ENCODE peak calls at places on chromosomes 5 and 9, in ten cellular contexts. N, S, A, F, U, L, T, D, Y and O are unnamed samples.

GRCh38 chr9:36772449-36773370 is 200.0 kb downstream of the MELK start:
- DNase-seq in N (peak; percentile 61), U (peak; percentile 43), A (no peak), D (peak; percentile 27), F (no peak), Y (no peak), L (no peak), S (no peak), T (no peak), O (no peak)

GRCh38 chr9:4475301-4475700 is 15.0 kb upstream of the SLC1A1 start:
- DNase-seq in U (no peak), L (no peak), N (no peak), S (peak; percentile 28), F (no peak), D (no peak), A (no peak), Y (no peak), T (no peak), O (no peak)

GRCh38 chr9:113274474-113275146 is 762 bp downstream of the CDC26 start:
- DNase-seq in N (peak; percentile 20), A (peak; percentile 46), S (peak; percentile 64), L (peak; percentile 40), D (peak; percentile 84), Y (no peak), T (no peak), F (no peak), U (peak; percentile 74), O (peak; percentile 18)

GRCh38 chr9:2559212-2560152 is 62.1 kb upstream of the VLDLR start:
- DNase-seq in F (no peak), Y (no peak), A (peak; percentile 68), U (no peak), D (peak; percentile 82), L (no peak), S (peak; percentile 80), N (no peak), T (peak; percentile 95), O (no peak)

GRCh38 chr5:59164041-59164830 is 581.4 kb downstream of the RAB3C start:
- DNase-seq in A (no peak), S (peak; percentile 31), N (no peak), L (no peak), F (no peak), T (no peak), U (no peak), D (peak; percentile 45), Y (no peak), O (no peak)

GRCh38 chr5:132000677-132001453 is 10.6 kb downstream of the ACSL6 start:
- DNase-seq in N (no peak), T (peak; percentile 10), A (no peak), L (no peak), D (no peak), S (no peak), Y (no peak), U (no peak), F (peak; percentile 68), O (peak; percentile 44)

GRCh38 chr9:131423171-131423581 is 29.3 kb downstream of the PRRC2B start:
- DNase-seq in T (peak; percentile 60), Y (no peak), U (peak; percentile 71), F (no peak), A (peak; percentile 72), L (no peak), S (peak; percentile 79), N (peak; percentile 47), D (peak; percentile 93), O (no peak)

GRCh38 chr5:1176473-1177391 is 24.7 kb upstream of the SLC6A19 start:
- DNase-seq in L (no peak), N (no peak), D (no peak), Y (peak; percentile 88), U (peak; percentile 94), T (peak; percentile 22), S (no peak), F (no peak), A (peak; percentile 53), O (no peak)

GRCh38 chr5:153584561-153585359 is 94.3 kb downstream of the GRIA1 start:
- DNase-seq in F (no peak), L (no peak), T (no peak), S (peak; percentile 25), U (no peak), N (no peak), D (no peak), Y (no peak), A (no peak), O (no peak)

GRCh38 chr9:93585259-93585658 is 8.9 kb downstream of the PHF2 start:
- DNase-seq in F (peak; percentile 42), A (no peak), T (no peak), L (no peak), N (no peak), S (no peak), Y (peak; percentile 62), D (no peak), U (peak; percentile 13), O (no peak)

GRCh38 chr9:100525563-100525962 is 52.3 kb upstream of the CAVIN4 start:
- DNase-seq in U (no peak), Y (no peak), S (no peak), N (no peak), F (no peak), A (no peak), T (no peak), L (no peak), D (peak; percentile 14), O (no peak)

GRCh38 chr5:170732685-170733084 is 50.8 kb upstream of the GABRP start:
- DNase-seq in L (no peak), A (no peak), D (no peak), U (no peak), F (no peak), Y (no peak), N (no peak), T (no peak), S (no peak), O (no peak)

GRCh38 chr5:54859321-54859720 is 126.1 kb downstream of the ESM1 start:
- DNase-seq in T (no peak), S (no peak), L (no peak), F (no peak), A (no peak), N (no peak), U (no peak), D (no peak), Y (no peak), O (no peak)

GRCh38 chr5:116212225-116212624 is 127.4 kb downstream of the COMMD10 start:
- DNase-seq in D (no peak), L (no peak), N (no peak), F (no peak), U (peak; percentile 6), S (no peak), T (no peak), A (no peak), Y (no peak), O (no peak)

GRCh38 chr9:93097496-93098205 is 1.6 kb downstream of the CARD19 start:
- DNase-seq in F (no peak), D (peak; percentile 26), N (no peak), L (no peak), T (peak; percentile 30), S (no peak), U (no peak), Y (peak; percentile 88), A (no peak), O (peak; percentile 53)

GRCh38 chr5:16057277-16057676 is 122.3 kb downstream of the MARCHF11 start:
- DNase-seq in F (no peak), L (no peak), U (no peak), T (no peak), S (peak; percentile 14), Y (no peak), D (peak; percentile 63), A (no peak), N (no peak), O (no peak)

GRCh38 chr9:69223605-69224004 is 49.5 kb downstream of the TJP2 start:
- DNase-seq in N (no peak), Y (no peak), U (peak; percentile 76), L (peak; percentile 43), S (peak; percentile 85), F (no peak), A (peak; percentile 50), T (peak; percentile 41), D (peak; percentile 85), O (no peak)

GRCh38 chr5:156824800-156825199 is 25.3 kb upstream of the PPP1R2B start:
- DNase-seq in D (no peak), L (no peak), A (no peak), N (no peak), Y (no peak), S (peak; percentile 73), U (peak; percentile 26), T (no peak), F (no peak), O (no peak)

GRCh38 chr5:168712280-168712924 is 133.2 kb upstream of the PANK3 start:
- DNase-seq in Y (no peak), N (no peak), F (no peak), L (no peak), S (peak; percentile 92), T (no peak), U (no peak), D (peak; percentile 99), A (no peak), O (no peak)

GRCh38 chr5:125961150-125961549 is 462.1 kb upstream of the GRAMD2B start:
- DNase-seq in T (no peak), U (no peak), L (peak; percentile 5), S (no peak), D (no peak), N (no peak), Y (no peak), F (no peak), A (no peak), O (no peak)

GRCh38 chr9:16459421-16460148 is 410.9 kb downstream of the BNC2 start:
- DNase-seq in U (no peak), D (no peak), S (no peak), F (no peak), Y (no peak), A (no peak), T (no peak), L (no peak), N (no peak), O (no peak)

GRCh38 chr9:134617246-134617645 is 24.4 kb upstream of the COL5A1 start:
- DNase-seq in L (no peak), T (no peak), F (no peak), Y (no peak), A (no peak), N (no peak), D (no peak), S (no peak), U (peak; percentile 27), O (no peak)

GRCh38 chr9:124769451-124770358 is 1.4 kb downstream of the NR6A1 start:
- DNase-seq in U (peak; percentile 81), Y (no peak), D (peak; percentile 44), A (no peak), L (no peak), T (peak; percentile 41), N (no peak), S (no peak), F (no peak), O (peak; percentile 15)

GRCh38 chr5:144237851-144238250 is 67.2 kb downstream of the KCTD16 start:
- DNase-seq in F (no peak), D (no peak), L (no peak), Y (no peak), U (no peak), S (no peak), N (no peak), A (no peak), T (no peak), O (no peak)

GRCh38 chr9:89473762-89474469 is 24.0 kb downstream of the SEMA4D start:
- DNase-seq in N (no peak), A (no peak), L (no peak), S (no peak), D (no peak), U (no peak), Y (no peak), F (no peak), T (no peak), O (no peak)

GRCh38 chr9:131810351-131811170 is 70.7 kb upstream of the RAPGEF1 start:
- DNase-seq in S (no peak), U (peak; percentile 70), N (peak; percentile 91), L (no peak), A (no peak), Y (no peak), D (no peak), T (no peak), F (no peak), O (no peak)

GRCh38 chr9:6827370-6827949 is 69.7 kb downstream of the KDM4C start:
- DNase-seq in N (no peak), D (peak; percentile 62), S (peak; percentile 57), A (peak; percentile 51), F (no peak), T (no peak), L (peak; percentile 15), U (peak; percentile 67), Y (no peak), O (peak; percentile 4)

GRCh38 chr9:88180084-88180765 is 42.0 kb upstream of the SPATA31C2 start:
- DNase-seq in L (no peak), U (no peak), A (no peak), S (no peak), F (no peak), N (no peak), Y (no peak), T (no peak), D (no peak), O (no peak)